ENCODE peak calls at places on chromosomes 16 and 17, in nine cellular contexts. E is left ventricle myocardium inferior; B is fibroblast of lung; F is GM23248; X is GM12878; K is WERI-Rb-1; D is DND-41; S is CD8-positive, alpha-beta memory T cell; Y is naive thymus-derived CD4-positive, alpha-beta T cell. Z is an unnamed sample. For H3K9me3, the result is how much of the 10 kb centered on the place peaks cover.

GRCh38 chr16:89453662-89454321 is 36.6 kb downstream of the ANKRD11 start:
- DNase-seq in E (peak), S (no peak), D (no peak), Y (no peak), B (no peak), X (no peak), K (no peak), F (peak), Z (no peak)

GRCh38 chr16:57747091-57747490 is 11.5 kb downstream of the KATNB1 start:
- DNase-seq in B (no peak), D (no peak), E (no peak), F (no peak), Y (no peak), S (no peak), K (no peak), X (no peak), Z (no peak)

GRCh38 chr16:22123146-22123545 is 30.8 kb downstream of the VWA3A start:
- DNase-seq in F (peak), Y (no peak), K (peak), B (no peak), S (no peak), X (no peak), D (no peak), E (no peak), Z (no peak)

GRCh38 chr17:47742319-47743181 is 9.5 kb downstream of the TBX21 start:
- DNase-seq in F (no peak), S (peak), D (peak), X (no peak), B (no peak), Y (peak), K (peak), E (no peak), Z (peak)

GRCh38 chr17:68391561-68392268 is 65.6 kb downstream of the WIPI1 start:
- DNase-seq in K (no peak), E (no peak), S (no peak), Y (no peak), F (peak), B (peak), X (no peak), D (no peak), Z (no peak)

GRCh38 chr17:34006126-34006525 is 249.0 kb upstream of the CCL2 start:
- DNase-seq in S (no peak), E (no peak), K (peak), F (no peak), B (no peak), D (no peak), X (no peak), Y (no peak), Z (no peak)

GRCh38 chr17:55577687-55578086 is 66.4 kb upstream of the SMIM36 start:
- DNase-seq in X (no peak), Y (no peak), F (no peak), D (peak), E (peak), K (no peak), S (no peak), B (no peak), Z (no peak)

GRCh38 chr17:3474212-3474611 is 1.6 kb upstream of the ASPA start:
- DNase-seq in Y (no peak), D (no peak), S (no peak), K (no peak), B (peak), F (peak), E (no peak), X (no peak), Z (no peak)

GRCh38 chr16:56090076-56090475 is 101.2 kb upstream of the GNAO1 start:
- DNase-seq in K (no peak), D (no peak), Y (no peak), B (no peak), X (no peak), E (no peak), F (no peak), S (no peak), Z (no peak)

GRCh38 chr16:27768651-27769270 is 218.8 kb downstream of the KATNIP start:
- DNase-seq in F (no peak), Y (no peak), X (no peak), S (no peak), B (no peak), E (no peak), D (no peak), K (no peak), Z (no peak)

GRCh38 chr17:76725580-76726230 is 701 bp downstream of the JMJD6 start:
- DNase-seq in Y (peak), D (peak), X (no peak), K (peak), E (peak), B (no peak), S (peak), F (peak), Z (peak)

GRCh38 chr17:18928726-18929125 is 23.2 kb upstream of the SLC5A10 start:
- DNase-seq in E (no peak), Y (no peak), F (no peak), D (no peak), K (no peak), B (no peak), X (no peak), S (no peak), Z (no peak)

GRCh38 chr17:81398170-81398854 is 3.1 kb downstream of the BAHCC1 start:
- DNase-seq in S (no peak), D (peak), K (peak), E (peak), F (no peak), Y (no peak), B (peak), X (no peak), Z (no peak)

GRCh38 chr17:31594416-31594815 is 202.9 kb downstream of the RAB11FIP4 start:
- DNase-seq in Y (no peak), B (no peak), D (no peak), S (no peak), F (no peak), X (no peak), E (no peak), K (no peak), Z (no peak)

GRCh38 chr16:29777576-29778360 is at the start of gene ZG16:
- DNase-seq in D (no peak), Y (no peak), X (no peak), E (no peak), S (no peak), F (no peak), B (no peak), K (peak), Z (no peak)

GRCh38 chr17:9050801-9051401 is 29.6 kb downstream of the NTN1 start:
- DNase-seq in S (no peak), B (no peak), Y (no peak), K (no peak), F (no peak), X (no peak), E (no peak), D (no peak), Z (no peak)

GRCh38 chr16:10806698-10807097 is 11.9 kb downstream of the TVP23A start:
- DNase-seq in X (no peak), Y (no peak), D (no peak), S (no peak), K (no peak), B (no peak), E (no peak), F (no peak), Z (no peak)

GRCh38 chr16:73000020-73000906 is 47.7 kb downstream of the ZFHX3 start:
- DNase-seq in B (peak), E (peak), S (no peak), Y (no peak), X (no peak), D (no peak), K (no peak), F (peak), Z (no peak)

GRCh38 chr16:87461466-87461975 is 31.3 kb downstream of the ZCCHC14 start:
- DNase-seq in S (no peak), K (peak), F (peak), B (no peak), E (peak), Y (no peak), X (no peak), D (no peak), Z (no peak)

GRCh38 chr17:32912218-32912897 is 15.6 kb upstream of the TMEM98 start:
- DNase-seq in K (peak), X (no peak), F (peak), Y (no peak), B (peak), D (no peak), S (no peak), E (peak), Z (no peak)

GRCh38 chr16:49462989-49463371 is 89.4 kb downstream of the C16orf78 start:
- DNase-seq in Y (no peak), B (no peak), S (no peak), F (no peak), K (no peak), X (no peak), E (no peak), D (peak), Z (no peak)

GRCh38 chr17:80104321-80104955 is 3.1 kb downstream of the GAA start:
- DNase-seq in D (no peak), X (no peak), K (peak), B (no peak), E (no peak), S (no peak), Y (no peak), F (no peak), Z (no peak)

GRCh38 chr17:60720763-60721531 is 43.3 kb downstream of the BCAS3 start:
- DNase-seq in S (peak), Y (peak), K (peak), F (peak), X (peak), D (peak), B (peak), E (no peak), Z (no peak)

GRCh38 chr16:54655171-54655590 is 275.5 kb upstream of the IRX5 start:
- DNase-seq in Y (no peak), F (peak), D (no peak), S (no peak), X (no peak), K (no peak), B (no peak), E (peak), Z (no peak)

GRCh38 chr17:75344664-75345063 is 55.4 kb upstream of the SLC25A19 start:
- DNase-seq in X (no peak), K (peak), F (no peak), S (no peak), B (no peak), E (no peak), D (peak), Y (peak), Z (no peak)

GRCh38 chr17:75341784-75342183 is 52.6 kb upstream of the SLC25A19 start:
- DNase-seq in B (no peak), E (no peak), Y (no peak), K (no peak), S (no peak), D (no peak), F (no peak), X (no peak), Z (no peak)

GRCh38 chr17:75345514-75346167 is 56.4 kb upstream of the SLC25A19 start:
- DNase-seq in E (no peak), F (no peak), Y (peak), X (peak), S (peak), B (no peak), K (no peak), D (peak), Z (peak)

GRCh38 chr17:75340636-75341035 is 51.4 kb upstream of the SLC25A19 start:
- DNase-seq in E (no peak), X (no peak), S (no peak), D (no peak), K (no peak), Y (no peak), B (no peak), F (peak), Z (no peak)

GRCh38 chr17:75343007-75343406 is 53.8 kb upstream of the SLC25A19 start:
- DNase-seq in K (no peak), S (no peak), X (no peak), D (no peak), F (no peak), Y (no peak), B (no peak), E (no peak), Z (no peak)
- H3K27ac ChIP-seq in K (no peak), S (no peak), X (peak), D (peak), F (no peak), Y (peak), B (no peak), E (no peak), Z (no peak)

DNA sequence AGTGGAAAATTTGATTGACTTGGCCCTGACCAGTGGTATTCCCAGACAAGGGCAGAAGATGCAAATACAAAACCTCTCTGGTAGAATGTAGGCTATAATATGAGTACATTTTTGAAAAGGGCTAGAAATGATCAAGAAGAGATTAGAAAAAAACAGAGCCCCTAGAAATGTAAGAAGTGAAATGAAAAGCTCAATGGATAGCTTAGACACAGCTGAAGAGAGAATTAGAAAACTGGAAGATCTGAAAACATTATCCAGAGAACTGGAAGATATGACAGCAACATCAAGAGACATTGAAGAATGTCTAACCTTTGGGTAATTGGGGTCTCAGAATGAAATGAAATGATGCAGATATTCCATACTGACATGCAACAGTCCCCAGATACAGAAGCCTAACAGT is 105.2 kb upstream of the ZNF750 start:
- DNase-seq in E (no peak), X (no peak), D (no peak), K (no peak), Y (no peak), F (no peak), S (no peak), B (no peak), Z (no peak)
- H3K9me3 ChIP-seq in E (under half), X (under half), D (under half), K (half or more), Y (under half), F (under half), S (under half), B (under half), Z (under half)

GRCh38 chr17:49596613-49597244 is 21.1 kb downstream of the NXPH3 start:
- DNase-seq in K (no peak), F (no peak), B (no peak), D (no peak), Y (no peak), S (no peak), X (no peak), E (no peak), Z (no peak)

GRCh38 chr17:49597438-49597837 is 21.8 kb downstream of the NXPH3 start:
- DNase-seq in Y (no peak), E (no peak), S (no peak), X (no peak), F (no peak), K (no peak), B (no peak), D (no peak), Z (no peak)

GRCh38 chr17:49595980-49596379 is 20.3 kb downstream of the NXPH3 start:
- DNase-seq in Y (no peak), D (no peak), X (no peak), K (no peak), S (no peak), E (no peak), B (no peak), F (no peak), Z (no peak)

GRCh38 chr17:49598918-49599317 is 23.2 kb downstream of the NXPH3 start:
- DNase-seq in S (no peak), Y (no peak), E (no peak), B (no peak), X (no peak), F (no peak), D (no peak), K (peak), Z (no peak)

GRCh38 chr17:49597928-49598655 is 22.4 kb downstream of the NXPH3 start:
- DNase-seq in K (no peak), Y (no peak), X (no peak), B (no peak), D (no peak), F (no peak), S (no peak), E (no peak), Z (no peak)
- H3K27ac ChIP-seq in K (peak), Y (no peak), X (no peak), B (no peak), D (no peak), F (no peak), S (no peak), E (peak), Z (no peak)

GRCh38 chr17:54280741-54281140 is 458.0 kb downstream of the KIF2B start:
- DNase-seq in E (no peak), K (no peak), S (no peak), F (no peak), X (no peak), B (no peak), D (no peak), Y (no peak), Z (no peak)

GRCh38 chr17:54277868-54278267 is 455.1 kb downstream of the KIF2B start:
- DNase-seq in K (no peak), S (no peak), F (no peak), X (no peak), Y (no peak), D (no peak), B (no peak), E (no peak), Z (no peak)

GRCh38 chr17:54282886-54283285 is 460.2 kb downstream of the KIF2B start:
- DNase-seq in E (no peak), D (no peak), K (no peak), F (no peak), Y (no peak), S (no peak), X (no peak), B (no peak), Z (no peak)
- H3K9me3 ChIP-seq in E (under half), D (under half), K (under half), F (under half), Y (under half), S (under half), X (under half), B (under half), Z (under half)

GRCh38 chr16:85376292-85377095 is 236.6 kb upstream of the GSE1 start:
- DNase-seq in E (peak), F (peak), Y (no peak), K (no peak), S (no peak), B (no peak), D (no peak), X (no peak), Z (no peak)
- H3K27ac ChIP-seq in E (peak), F (peak), Y (no peak), K (no peak), S (no peak), B (no peak), D (no peak), X (no peak), Z (no peak)

DNA sequence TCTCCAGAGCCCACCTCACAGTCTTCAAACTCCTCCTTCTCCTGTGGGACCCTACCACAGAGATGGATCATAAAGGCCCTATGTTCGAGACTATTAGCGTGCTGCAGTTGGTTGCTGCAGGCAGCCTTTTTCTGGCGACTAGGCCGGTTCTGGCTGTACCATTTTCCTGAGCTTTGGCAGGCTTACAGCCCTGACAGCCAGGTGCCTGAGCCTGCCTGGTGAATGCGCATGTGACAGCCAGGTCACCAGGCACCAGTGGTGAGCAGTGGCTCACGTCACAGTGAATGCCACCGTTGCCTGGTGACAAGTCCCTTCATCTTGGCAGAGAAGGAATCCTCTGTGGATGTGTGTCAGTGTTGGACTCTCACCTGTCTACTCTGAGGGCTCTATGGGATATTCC is 978.8 kb downstream of the KCNJ18 start:
- DNase-seq in F (no peak), X (no peak), B (no peak), E (no peak), Y (no peak), S (no peak), K (no peak), D (no peak), Z (no peak)
- H3K9me3 ChIP-seq in F (under half), X (under half), B (under half), E (under half), Y (under half), S (under half), K (under half), D (under half), Z (under half)

Z was measured in CD8-positive, alpha-beta T cell.